ENCODE peak calls at places on chromosomes 16 and 17, in four cellular contexts. U is AG09319, M is neural crest cell, B is thoracic aorta. P is an unnamed sample.

GRCh38 chr17:49633762-49634486 is 44.0 kb downstream of the SPOP start:
- DNase-seq in M (no peak), U (no peak), B (no peak), P (no peak)

GRCh38 chr16:86080982-86081381 is 182.0 kb downstream of the IRF8 start:
- DNase-seq in U (no peak), B (no peak), M (no peak), P (no peak)

GRCh38 chr16:77825196-77825595 is 36.8 kb downstream of the VAT1L start:
- DNase-seq in B (no peak), U (no peak), M (no peak), P (no peak)

GRCh38 chr17:21278304-21279197 is 6.0 kb upstream of the MAP2K3 start:
- DNase-seq in U (no peak), M (no peak), B (no peak), P (no peak)

GRCh38 chr16:14955546-14956231 is 18.4 kb downstream of the NPIPA1 start:
- DNase-seq in B (no peak), M (no peak), U (no peak), P (no peak)

GRCh38 chr16:14150796-14151195 is 79.7 kb downstream of the MRTFB start:
- DNase-seq in U (no peak), B (no peak), M (no peak), P (no peak)

GRCh38 chr17:48544356-48545021 is 420 bp downstream of the HOXB2 start:
- DNase-seq in B (peak), M (peak), U (no peak), P (no peak)

GRCh38 chr16:35690413-35690812 is 2231.0 kb downstream of the TP53TG3F start:
- DNase-seq in B (no peak), U (no peak), M (no peak), P (no peak)

GRCh38 chr16:81599034-81599744 is 154.6 kb downstream of the CMIP start:
- DNase-seq in B (no peak), U (no peak), M (no peak), P (no peak)

GRCh38 chr17:50954641-50955121 is 88.5 kb upstream of the TOB1 start:
- DNase-seq in M (no peak), B (no peak), U (no peak), P (no peak)

GRCh38 chr17:77332034-77332971 is 191.5 kb downstream of the SEC14L1 start:
- DNase-seq in U (no peak), B (no peak), M (no peak), P (no peak)

GRCh38 chr17:13333661-13334060 is 268.1 kb downstream of the HS3ST3A1 start:
- DNase-seq in U (no peak), M (no peak), B (no peak), P (no peak)

GRCh38 chr17:29138991-29139682 is 41.1 kb downstream of the MYO18A start:
- DNase-seq in B (no peak), M (no peak), U (no peak), P (no peak)

GRCh38 chr16:48444574-48444973 is 59.4 kb upstream of the SIAH1 start:
- DNase-seq in M (no peak), U (peak), B (no peak), P (peak)

GRCh38 chr16:20884240-20884556 is 16.0 kb downstream of the DCUN1D3 start:
- DNase-seq in M (no peak), B (no peak), U (no peak), P (no peak)
- TF ChIP-seq CTCF in M (no peak), B (no peak), U (no peak), P (no peak)

DNA sequence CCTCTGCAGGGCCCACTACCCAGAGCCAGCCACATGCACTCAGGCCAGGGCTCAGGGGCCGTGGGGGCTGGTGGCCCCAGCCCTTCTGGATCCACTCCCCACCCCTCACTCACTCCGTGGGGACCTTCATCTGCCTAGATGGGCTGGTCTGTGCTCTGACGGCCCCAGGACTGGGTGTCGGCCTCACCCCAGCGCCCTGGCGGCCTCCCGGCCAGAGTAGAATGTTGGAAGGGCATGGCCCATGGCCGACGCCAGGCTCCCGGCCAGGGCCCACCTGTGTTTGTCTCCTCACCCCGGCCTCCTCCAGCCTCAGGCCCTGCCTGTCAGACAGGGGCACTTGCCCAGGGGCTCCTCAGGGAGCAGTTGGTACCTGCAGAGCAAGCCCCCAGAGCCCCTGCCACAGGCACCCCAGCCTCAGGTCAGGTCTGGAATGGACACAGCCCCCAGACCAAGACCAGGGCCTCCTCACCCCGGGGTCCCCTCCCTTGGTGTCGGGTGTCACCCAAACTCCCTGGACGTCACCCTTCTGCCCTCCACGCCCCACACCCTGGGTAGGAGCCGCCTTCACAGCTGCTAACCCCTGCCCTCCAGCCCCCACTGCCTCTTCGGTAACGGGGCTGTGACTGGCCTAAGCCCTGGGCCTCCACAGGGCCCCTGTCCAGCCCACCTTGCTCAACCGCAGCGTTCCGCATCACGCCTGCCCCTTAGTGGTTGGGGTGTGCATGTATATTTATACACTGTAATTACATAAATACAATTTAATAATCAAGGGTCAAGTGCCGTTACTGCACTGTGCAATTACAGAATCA is 3.0 kb upstream of the CDH15 start:
- DNase-seq in M (no peak), B (no peak), U (no peak), P (no peak)
- TF ChIP-seq CTCF in M (no peak), B (no peak), U (no peak), P (no peak)

DNA sequence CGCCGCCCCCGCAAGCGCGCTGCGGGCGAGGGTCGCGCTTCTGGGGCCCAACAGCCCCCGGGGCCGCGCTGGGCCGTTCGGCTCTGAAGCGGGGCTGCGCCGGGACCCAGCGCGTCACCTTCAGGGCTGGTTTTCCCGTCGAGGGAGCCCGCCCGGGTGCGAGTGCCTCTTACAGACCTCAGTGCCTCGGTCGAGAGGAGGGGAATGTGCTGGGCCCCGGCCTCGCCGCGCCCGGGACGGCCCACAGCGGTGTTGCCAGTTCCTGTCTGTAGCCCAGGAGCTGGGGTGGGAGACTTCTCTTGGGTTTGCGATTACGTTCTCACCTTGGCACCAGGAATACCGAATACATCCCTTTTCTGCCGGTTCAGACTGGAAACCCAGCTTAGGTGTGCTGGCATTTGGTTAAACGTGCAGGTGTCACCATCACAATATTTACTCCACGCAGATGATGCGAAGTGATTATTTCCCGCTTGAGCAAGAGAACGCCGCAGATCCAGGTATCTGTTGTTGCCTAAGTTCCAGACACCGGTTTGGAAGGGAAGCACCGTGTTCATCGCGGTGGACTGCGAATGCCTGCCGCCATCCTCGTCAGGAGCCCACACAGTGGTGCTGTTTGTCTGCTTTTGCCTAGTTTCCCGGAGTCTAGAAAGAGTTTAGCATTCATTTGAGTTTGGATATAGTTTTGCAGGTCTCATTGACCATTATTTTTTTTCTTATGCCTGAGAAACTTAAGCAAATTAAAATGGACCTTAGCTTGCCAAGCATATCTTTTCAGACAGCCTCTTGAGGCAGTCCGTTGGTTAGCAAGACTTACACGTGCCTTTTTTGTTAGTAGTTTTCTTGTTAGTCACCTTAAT is 915 bp downstream of the MAP1LC3B start:
- DNase-seq in B (no peak), U (no peak), M (peak), P (no peak)
- TF ChIP-seq CTCF in B (peak), U (peak), M (no peak), P (no peak)

DNA sequence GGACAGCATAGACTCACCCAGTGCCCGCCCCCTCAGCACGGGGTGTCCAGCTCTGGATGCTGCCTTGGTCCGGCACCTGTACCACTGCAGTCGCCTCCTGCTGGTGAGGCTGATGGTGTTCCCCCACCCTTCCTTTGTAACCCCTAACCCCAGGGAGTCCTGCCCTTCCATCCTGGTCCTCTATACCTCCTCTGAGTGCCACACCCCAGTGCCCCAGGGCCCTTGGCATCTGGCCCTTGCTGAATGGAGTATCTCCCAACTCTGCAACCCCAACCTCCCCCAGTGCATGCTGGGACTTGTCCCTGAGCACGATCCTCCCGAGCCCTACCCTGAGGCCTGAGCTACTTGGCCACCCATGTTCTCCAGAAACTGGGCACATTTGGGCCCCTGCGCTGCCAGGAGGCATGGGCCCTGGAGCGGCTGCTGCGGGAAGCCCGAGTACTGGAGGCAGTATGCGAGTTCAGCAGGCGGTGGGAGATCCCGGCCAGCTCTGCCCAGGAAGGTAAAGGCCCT is 15.8 kb downstream of the RIPOR1 start:
- DNase-seq in M (no peak), B (no peak), U (no peak), P (no peak)
- TF ChIP-seq CTCF in M (no peak), B (no peak), U (peak), P (no peak)